ENCODE peak calls at places on chromosomes 7 and 10, in seven cellular contexts. Q is stomach, D is HepG2, K is endothelial cell of umbilical vein, V is sigmoid colon, W is HCT116, P is suprapubic skin. E is an unnamed sample.

GRCh38 chr10:110171032-110171431 is 36.4 kb upstream of the MXI1 start:
- DNase-seq in D (no peak), P (peak; percentile 9), W (no peak), V (no peak), K (no peak), Q (no peak), E (no peak)

GRCh38 chr10:31157125-31157983 is 125.7 kb upstream of the ZNF438 start:
- DNase-seq in D (no peak), W (no peak), V (peak; percentile 81), Q (no peak), K (no peak), P (no peak), E (peak; percentile 40)

GRCh38 chr7:8249121-8249520 is 12.8 kb downstream of the ICA1 start:
- DNase-seq in V (no peak), P (no peak), Q (no peak), W (no peak), K (no peak), D (no peak), E (no peak)

GRCh38 chr10:21888959-21889358 is 114.6 kb downstream of the DNAJC1 start:
- DNase-seq in Q (no peak), K (no peak), W (no peak), D (no peak), P (no peak), V (no peak), E (no peak)

GRCh38 chr10:7272008-7272407 is 138.8 kb downstream of the SFMBT2 start:
- DNase-seq in V (no peak), W (no peak), D (no peak), Q (no peak), K (no peak), P (no peak), E (no peak)

GRCh38 chr10:59060852-59061251 is 115.6 kb upstream of the PHYHIPL start:
- DNase-seq in P (no peak), Q (no peak), D (no peak), V (no peak), W (no peak), K (no peak), E (no peak)

GRCh38 chr7:21253740-21254687 is 173.9 kb upstream of the SP4 start:
- DNase-seq in K (peak; percentile 78), W (peak; percentile 51), P (no peak), V (no peak), D (peak; percentile 48), Q (peak; percentile 63), E (peak; percentile 69)

GRCh38 chr7:123492485-123492884 is 41.9 kb downstream of the IQUB start:
- DNase-seq in W (no peak), Q (no peak), D (no peak), P (no peak), K (no peak), V (no peak), E (no peak)

GRCh38 chr7:65924193-65924592 is 51.3 kb downstream of the VKORC1L1 start:
- DNase-seq in K (no peak), D (no peak), P (no peak), Q (no peak), V (no peak), W (no peak), E (no peak)

GRCh38 chr7:75045881-75046280 is 27.7 kb downstream of the RCC1L start:
- DNase-seq in K (no peak), V (no peak), D (no peak), Q (no peak), P (no peak), W (no peak), E (no peak)

GRCh38 chr7:116075351-116076145 is 45.0 kb upstream of the TFEC start:
- DNase-seq in Q (no peak), V (no peak), D (no peak), W (no peak), P (no peak), K (no peak), E (no peak)

GRCh38 chr10:110252148-110252547 is 44.7 kb downstream of the MXI1 start:
- DNase-seq in K (no peak), D (no peak), Q (no peak), V (no peak), P (no peak), W (no peak), E (no peak)

GRCh38 chr7:106926892-106927291 is 61.8 kb downstream of the PIK3CG start:
- DNase-seq in W (no peak), V (no peak), D (no peak), K (no peak), P (no peak), Q (no peak), E (no peak)

GRCh38 chr7:45697576-45698136 is 123.5 kb downstream of the ADCY1 start:
- DNase-seq in Q (peak; percentile 9), V (no peak), D (no peak), K (no peak), W (no peak), P (peak; percentile 26), E (no peak)

GRCh38 chr10:114523876-114524275 is 119.6 kb upstream of the AFAP1L2 start:
- DNase-seq in D (no peak), W (no peak), Q (no peak), V (no peak), K (no peak), P (no peak), E (no peak)

GRCh38 chr7:73827568-73828106 is 3.2 kb upstream of the CLDN4 start:
- DNase-seq in K (peak; percentile 10), W (peak; percentile 87), V (no peak), Q (peak; percentile 89), P (no peak), D (no peak), E (peak; percentile 89)
- H3K27ac ChIP-seq in K (no peak overlapping the region), W (peak overlapping the region; percentile 96), V (no peak overlapping the region), Q (peak overlapping the region; percentile 72), P (peak overlapping the region; percentile 54), D (no peak overlapping the region), E (peak overlapping the region; percentile 95)

DNA sequence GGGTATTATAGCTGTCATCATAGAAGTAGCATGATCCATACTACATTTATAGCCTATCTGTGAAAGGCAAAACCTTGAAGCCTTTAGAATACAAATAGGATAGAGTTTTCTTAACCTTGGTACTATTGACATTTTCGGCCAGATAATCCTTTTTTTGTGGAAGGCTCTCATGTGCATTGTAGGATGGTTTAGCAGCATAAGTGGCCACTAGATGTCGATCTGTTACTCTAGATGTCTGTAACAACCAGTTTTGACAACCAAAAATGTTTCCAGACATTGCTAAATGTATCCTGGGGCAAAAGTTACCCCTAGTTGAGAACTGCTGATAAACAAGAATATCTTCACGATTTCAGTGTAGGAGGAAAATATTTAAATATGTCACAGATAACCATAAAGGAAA is 319.4 kb upstream of the GALNT17 start:
- DNase-seq in K (no peak), V (no peak), W (no peak), P (no peak), D (peak; percentile 17), Q (no peak), E (no peak)
- TF ChIP-seq CTCF in K (no peak), V (no peak), W (no peak), P (no peak), D (peak; percentile 51), Q (no peak), E (no peak)

GRCh38 chr10:79242620-79243152 is 104.6 kb upstream of the PPIF start:
- DNase-seq in V (peak; percentile 92), D (no peak), W (no peak), K (peak; percentile 71), Q (peak; percentile 46), P (no peak), E (no peak)

GRCh38 chr10:79243211-79244067 is 103.8 kb upstream of the PPIF start:
- DNase-seq in Q (peak; percentile 46), W (no peak), D (no peak), K (peak; percentile 44), V (peak; percentile 87), P (no peak), E (no peak)

GRCh38 chr10:79244068-79244442 is 103.2 kb upstream of the PPIF start:
- DNase-seq in W (no peak), P (no peak), Q (no peak), D (no peak), V (no peak), K (peak; percentile 32), E (no peak)

GRCh38 chr10:79241629-79241989 is 105.7 kb upstream of the PPIF start:
- DNase-seq in D (no peak), W (no peak), P (no peak), V (no peak), K (peak; percentile 36), Q (no peak), E (no peak)

DNA sequence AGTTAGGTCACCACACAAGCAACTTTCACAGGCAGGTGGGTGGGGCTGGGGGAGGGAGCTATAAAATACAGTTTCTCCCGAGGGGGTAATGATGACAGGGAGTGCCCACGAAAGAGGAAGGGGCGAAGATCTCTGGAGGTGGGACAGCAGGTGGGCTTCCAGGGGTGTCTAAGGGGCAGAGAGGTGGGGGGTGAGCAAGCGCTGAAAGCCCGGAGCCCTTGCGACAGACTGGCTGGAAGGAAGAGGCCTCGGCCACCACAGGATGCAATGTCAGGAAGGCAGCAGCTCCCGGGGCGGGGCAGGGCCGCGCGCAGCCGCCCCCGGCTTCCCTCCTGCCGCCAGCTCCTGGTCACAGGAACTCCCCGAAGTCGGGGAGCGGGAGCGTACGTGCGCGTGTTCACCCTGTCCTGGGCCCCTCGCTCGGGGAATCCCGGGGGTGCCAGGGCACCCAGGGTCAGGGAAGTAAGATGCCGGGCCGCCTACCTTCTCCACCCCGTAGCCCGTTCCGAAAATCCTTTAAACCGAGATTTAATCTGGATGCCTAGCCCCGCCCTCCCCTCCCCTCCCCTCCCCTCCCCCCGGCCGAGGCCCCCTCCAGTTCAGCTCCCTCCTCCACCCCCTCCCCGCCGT is 105.2 kb upstream of the PPIF start:
- DNase-seq in V (peak; percentile 88), D (no peak), W (no peak), Q (peak; percentile 58), P (peak; percentile 86), K (peak; percentile 51), E (peak; percentile 44)
- TF ChIP-seq POLR2AphosphoS5 in V (peak; percentile 16), D (no peak), W (no peak), Q (peak; percentile 44), P (no peak), K (peak; percentile 67), E (no peak)

DNA sequence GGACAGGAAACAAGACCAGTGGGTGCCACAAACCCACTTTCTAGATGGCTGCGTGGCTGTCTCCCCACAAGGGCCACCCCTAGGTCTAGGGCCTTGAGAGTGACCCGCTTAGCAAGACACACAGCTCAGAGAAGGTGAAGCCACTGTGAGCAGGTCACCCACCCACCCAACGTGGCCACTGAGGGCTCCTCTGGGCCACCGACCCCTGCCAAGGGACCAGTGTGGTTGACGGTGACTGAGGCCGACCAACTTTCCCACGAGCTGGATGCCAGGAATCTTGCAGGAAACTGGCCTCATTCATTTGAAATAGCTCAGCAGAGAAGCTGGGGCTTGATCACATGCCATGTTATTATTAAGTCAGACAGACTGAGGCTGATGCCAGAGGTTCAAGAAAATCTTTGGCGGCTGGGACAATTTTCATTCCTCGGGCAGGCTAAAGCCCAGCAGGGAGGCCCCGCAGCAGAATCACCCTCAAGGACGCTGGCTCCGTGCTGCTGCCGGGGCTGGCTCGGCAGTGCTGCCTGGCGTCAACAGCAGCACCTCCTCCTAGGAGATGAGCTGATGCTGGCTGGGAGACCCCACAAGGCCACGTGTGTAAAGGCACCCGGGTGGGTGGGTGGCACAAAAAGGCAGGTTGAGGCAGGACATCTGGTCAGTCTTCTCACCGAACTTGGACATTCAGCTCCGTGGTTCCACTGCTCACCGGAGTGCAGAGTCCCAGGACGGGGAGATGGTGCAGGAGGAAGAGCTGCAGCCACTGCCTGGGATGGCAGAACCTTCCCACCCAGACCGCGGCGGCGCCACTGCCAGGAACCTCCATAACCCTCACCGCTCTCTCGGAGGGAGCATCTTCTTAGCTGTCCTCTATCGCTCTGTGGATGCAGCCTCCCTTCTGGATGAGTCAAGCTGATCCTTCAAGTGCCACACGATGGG is 57.8 kb downstream of the ZRANB1 start:
- DNase-seq in W (no peak), V (no peak), D (no peak), P (peak; percentile 80), K (peak; percentile 72), Q (peak; percentile 25), E (no peak)
- H3K27ac ChIP-seq in W (no peak overlapping the region), V (peak overlapping the region; percentile 68), D (no peak overlapping the region), P (peak overlapping the region; percentile 74), K (peak overlapping the region; percentile 12), Q (peak overlapping the region; percentile 72), E (peak overlapping the region; percentile 72)

E was measured in prostate gland.